ENCODE peak calls at places on chromosomes 16 and 17, in ten cellular contexts. G is PC-3; U is stomach; S is RPMI7951; K is pulmonary artery endothelial cell; A is head of caudate nucleus; R is posterior vena cava; D is fibroblast of pulmonary artery; B is stimulated activated CD8-positive, alpha-beta memory T cell treated with anti-CD3 and anti-CD28 coated beads, Interleukin-4, amount 100 ng/mL, for 24 hours; F is stimulated activated CD4-positive, alpha-beta T cell treated with anti-CD3 and anti-CD28 coated beads, Interleukin-1b, Interleukin-23, amount 100 ng/mL, for 1 hour. O is an unnamed sample.

GRCh38 chr17:82213251-82214011 is 789 bp upstream of the CCDC57 start:
- DNase-seq in B (peak; percentile 68), D (peak; percentile 82), G (peak; percentile 56), S (peak; percentile 87), U (no peak), A (peak; percentile 66), K (no peak), R (no peak), F (no peak), O (peak; percentile 77)

GRCh38 chr17:58574025-58574424 is 59.6 kb upstream of the MTMR4 start:
- DNase-seq in B (no peak), S (no peak), G (no peak), A (no peak), K (no peak), R (no peak), F (no peak), D (no peak), U (no peak), O (no peak)

GRCh38 chr16:81831722-81832126 is 52.6 kb downstream of the PLCG2 start:
- DNase-seq in S (peak; percentile 11), G (no peak), F (no peak), A (peak; percentile 29), R (peak; percentile 92), D (no peak), B (peak; percentile 52), U (peak; percentile 62), K (no peak), O (no peak)

GRCh38 chr17:47956818-47957590 is 679 bp downstream of the PRR15L start:
- DNase-seq in R (no peak), D (no peak), K (no peak), A (no peak), F (no peak), S (no peak), B (no peak), G (peak; percentile 25), U (no peak), O (no peak)

GRCh38 chr16:80166082-80166481 is 374.7 kb upstream of the DYNLRB2 start:
- DNase-seq in R (no peak), S (no peak), A (no peak), K (no peak), B (no peak), U (no peak), D (no peak), F (no peak), G (no peak), O (no peak)

GRCh38 chr16:49049191-49049590 is 232.4 kb downstream of the CBLN1 start:
- DNase-seq in D (no peak), B (no peak), U (no peak), K (no peak), A (peak; percentile 6), G (no peak), R (no peak), S (peak; percentile 7), F (no peak), O (no peak)

GRCh38 chr16:765488-765865 is 4.9 kb downstream of the MSLN start:
- DNase-seq in G (no peak), S (no peak), U (no peak), D (no peak), R (no peak), B (no peak), K (no peak), F (no peak), A (no peak), O (no peak)

GRCh38 chr16:1257561-1258217 is 1.8 kb downstream of the TPSD1 start:
- DNase-seq in G (no peak), F (no peak), A (no peak), U (no peak), D (no peak), R (no peak), S (no peak), K (no peak), B (no peak), O (no peak)

GRCh38 chr17:55072910-55073309 is 104.3 kb downstream of the STXBP4 start:
- DNase-seq in D (no peak), R (no peak), B (no peak), S (no peak), A (no peak), G (no peak), F (no peak), K (no peak), U (no peak), O (no peak)

GRCh38 chr17:40648326-40648968 is 829 bp upstream of the SMARCE1 start:
- DNase-seq in R (no peak), D (no peak), B (no peak), K (no peak), F (no peak), G (no peak), A (no peak), U (peak; percentile 37), S (no peak), O (peak; percentile 39)

GRCh38 chr17:80034977-80035686 is 540 bp downstream of the TBC1D16 start:
- DNase-seq in S (peak; percentile 25), D (peak; percentile 39), A (no peak), U (no peak), K (no peak), B (peak; percentile 4), R (no peak), G (peak; percentile 31), F (no peak), O (peak; percentile 45)

GRCh38 chr17:50423553-50424159 is 2.4 kb upstream of the ACSF2 start:
- DNase-seq in F (no peak), S (peak; percentile 90), A (no peak), R (no peak), K (peak; percentile 45), D (peak; percentile 80), G (peak; percentile 99), U (no peak), B (no peak), O (peak; percentile 89)

GRCh38 chr17:31155208-31155810 is 60.5 kb downstream of the NF1 start:
- DNase-seq in F (no peak), G (no peak), U (no peak), A (no peak), D (peak; percentile 11), B (no peak), S (peak; percentile 5), K (no peak), R (no peak), O (peak; percentile 8)

GRCh38 chr16:86882586-86883280 is 304.4 kb downstream of the FOXL1 start:
- DNase-seq in S (peak; percentile 81), K (no peak), R (no peak), F (no peak), B (no peak), A (no peak), D (peak; percentile 70), U (no peak), G (peak; percentile 65), O (peak; percentile 68)

GRCh38 chr17:73198201-73198929 is 5.5 kb downstream of the COG1 start:
- DNase-seq in A (no peak), G (no peak), F (no peak), K (no peak), D (no peak), B (no peak), U (no peak), S (no peak), R (no peak), O (no peak)

O was measured in cardiac fibroblast.